ENCODE peak calls at places on chromosomes 13 and 19, in nine cellular contexts. One of them, this sample, is unnamed.

GRCh38 chr13:42574435-42575311 is 721 bp downstream of the TNFSF11 start:
- DNase-seq in germinal center: peak; percentile 81
- DNase-seq in HT1080: no peak
- DNase-seq in immature natural killer cell: peak; percentile 58
- DNase-seq in A549: no peak
- DNase-seq in activated naive CD4-positive, alpha-beta T cell treated with anti-CD3 and anti-CD28 coated beads for 36 hours: peak; percentile 62
- DNase-seq in GOT3: no peak
- DNase-seq in kidney tubule cell: peak; percentile 12
- DNase-seq in AG09309: no peak
- DNase-seq in this sample: no peak

GRCh38 chr19:51439021-51439465 is 19.2 kb downstream of the SIGLEC8 start:
- DNase-seq in germinal center: peak; percentile 54
- DNase-seq in HT1080: no peak
- DNase-seq in immature natural killer cell: peak; percentile 42
- DNase-seq in A549: no peak
- DNase-seq in activated naive CD4-positive, alpha-beta T cell treated with anti-CD3 and anti-CD28 coated beads for 36 hours: peak; percentile 66
- DNase-seq in GOT3: no peak
- DNase-seq in kidney tubule cell: peak; percentile 9
- DNase-seq in AG09309: no peak
- DNase-seq in this sample: no peak

GRCh38 chr19:1434040-1434366 is 4.2 kb upstream of the RPS15 start:
- DNase-seq in germinal center: no peak
- DNase-seq in HT1080: no peak
- DNase-seq in immature natural killer cell: no peak
- DNase-seq in A549: no peak
- DNase-seq in activated naive CD4-positive, alpha-beta T cell treated with anti-CD3 and anti-CD28 coated beads for 36 hours: no peak
- DNase-seq in GOT3: no peak
- DNase-seq in kidney tubule cell: no peak
- DNase-seq in AG09309: no peak
- DNase-seq in this sample: no peak

GRCh38 chr19:18292810-18293641 is 11.6 kb upstream of the JUND start:
- DNase-seq in germinal center: peak; percentile 31
- DNase-seq in HT1080: no peak
- DNase-seq in immature natural killer cell: peak; percentile 38
- DNase-seq in A549: peak; percentile 71
- DNase-seq in activated naive CD4-positive, alpha-beta T cell treated with anti-CD3 and anti-CD28 coated beads for 36 hours: peak; percentile 55
- DNase-seq in GOT3: no peak
- DNase-seq in kidney tubule cell: peak; percentile 87
- DNase-seq in AG09309: no peak
- DNase-seq in this sample: peak; percentile 84

GRCh38 chr13:111184685-111185401 is 69.7 kb downstream of the ARHGEF7 start:
- DNase-seq in germinal center: peak; percentile 87
- DNase-seq in HT1080: no peak
- DNase-seq in immature natural killer cell: peak; percentile 73
- DNase-seq in A549: no peak
- DNase-seq in activated naive CD4-positive, alpha-beta T cell treated with anti-CD3 and anti-CD28 coated beads for 36 hours: peak; percentile 67
- DNase-seq in GOT3: no peak
- DNase-seq in kidney tubule cell: no peak
- DNase-seq in AG09309: no peak
- DNase-seq in this sample: no peak

GRCh38 chr19:3404324-3405260 is 38.2 kb downstream of the NFIC start:
- DNase-seq in germinal center: no peak
- DNase-seq in HT1080: no peak
- DNase-seq in immature natural killer cell: no peak
- DNase-seq in A549: no peak
- DNase-seq in activated naive CD4-positive, alpha-beta T cell treated with anti-CD3 and anti-CD28 coated beads for 36 hours: no peak
- DNase-seq in GOT3: no peak
- DNase-seq in kidney tubule cell: peak; percentile 76
- DNase-seq in AG09309: peak; percentile 76
- DNase-seq in this sample: no peak

GRCh38 chr19:7196721-7197168 is 97.5 kb downstream of the INSR start:
- DNase-seq in germinal center: no peak
- DNase-seq in HT1080: no peak
- DNase-seq in immature natural killer cell: no peak
- DNase-seq in A549: no peak
- DNase-seq in activated naive CD4-positive, alpha-beta T cell treated with anti-CD3 and anti-CD28 coated beads for 36 hours: no peak
- DNase-seq in GOT3: no peak
- DNase-seq in kidney tubule cell: no peak
- DNase-seq in AG09309: no peak
- DNase-seq in this sample: no peak

GRCh38 chr13:31045621-31046081 is 113.2 kb downstream of the TEX26 start:
- DNase-seq in germinal center: no peak
- DNase-seq in HT1080: peak; percentile 96
- DNase-seq in immature natural killer cell: no peak
- DNase-seq in A549: peak; percentile 74
- DNase-seq in activated naive CD4-positive, alpha-beta T cell treated with anti-CD3 and anti-CD28 coated beads for 36 hours: peak; percentile 83
- DNase-seq in GOT3: peak; percentile 36
- DNase-seq in kidney tubule cell: peak; percentile 95
- DNase-seq in AG09309: peak; percentile 76
- DNase-seq in this sample: no peak

GRCh38 chr13:23741879-23742510 is 147.2 kb downstream of the MIPEP start:
- DNase-seq in germinal center: peak; percentile 27
- DNase-seq in HT1080: no peak
- DNase-seq in immature natural killer cell: no peak
- DNase-seq in A549: peak; percentile 44
- DNase-seq in activated naive CD4-positive, alpha-beta T cell treated with anti-CD3 and anti-CD28 coated beads for 36 hours: no peak
- DNase-seq in GOT3: no peak
- DNase-seq in kidney tubule cell: no peak
- DNase-seq in AG09309: no peak
- DNase-seq in this sample: peak; percentile 16

GRCh38 chr13:93462151-93462550 is 235.5 kb downstream of the GPC6 start:
- DNase-seq in germinal center: no peak
- DNase-seq in HT1080: no peak
- DNase-seq in immature natural killer cell: no peak
- DNase-seq in A549: no peak
- DNase-seq in activated naive CD4-positive, alpha-beta T cell treated with anti-CD3 and anti-CD28 coated beads for 36 hours: no peak
- DNase-seq in GOT3: no peak
- DNase-seq in kidney tubule cell: no peak
- DNase-seq in AG09309: no peak
- DNase-seq in this sample: no peak

GRCh38 chr13:32150794-32151193 is 119.2 kb downstream of the FRY start:
- DNase-seq in germinal center: no peak
- DNase-seq in HT1080: no peak
- DNase-seq in immature natural killer cell: no peak
- DNase-seq in A549: no peak
- DNase-seq in activated naive CD4-positive, alpha-beta T cell treated with anti-CD3 and anti-CD28 coated beads for 36 hours: no peak
- DNase-seq in GOT3: no peak
- DNase-seq in kidney tubule cell: no peak
- DNase-seq in AG09309: peak; percentile 70
- DNase-seq in this sample: no peak

This sample was measured in HuH-7.5.